ENCODE peak calls at places on chromosomes 11 and 22, in seven cellular contexts. W is H54, N is astrocyte of the spinal cord, G is left ventricle myocardium superior, X is psoas muscle, Y is T-helper 2 cell, M is cardiac muscle cell. C is an unnamed sample.

GRCh38 chr11:19963697-19964340 is 196.5 kb downstream of the DBX1 start:
- DNase-seq in W (no peak), N (peak; percentile 36), G (no peak), X (no peak), Y (peak; percentile 62), M (no peak), C (no peak)

GRCh38 chr11:118343981-118344521 is at the start of gene CD3G:
- DNase-seq in W (no peak), N (no peak), G (no peak), X (no peak), Y (peak; percentile 90), M (no peak), C (no peak)

GRCh38 chr11:34150494-34151151 is 45.2 kb downstream of the NAT10 start:
- DNase-seq in W (no peak), N (no peak), G (no peak), X (no peak), Y (no peak), M (no peak), C (no peak)

GRCh38 chr11:102783016-102783415 is 2.6 kb upstream of the MMP10 start:
- DNase-seq in W (no peak), N (no peak), G (no peak), X (no peak), Y (no peak), M (no peak), C (no peak)

GRCh38 chr11:126417463-126417862 is 62.0 kb downstream of the ST3GAL4 start:
- DNase-seq in W (no peak), N (no peak), G (no peak), X (no peak), Y (no peak), M (no peak), C (no peak)

GRCh38 chr11:29184939-29185890 is 831.6 kb downstream of the KCNA4 start:
- DNase-seq in W (peak; percentile 27), N (peak; percentile 96), G (no peak), X (no peak), Y (no peak), M (no peak), C (no peak)

GRCh38 chr11:118605116-118605867 is 2.1 kb upstream of the PHLDB1 start:
- DNase-seq in W (no peak), N (peak; percentile 82), G (peak; percentile 77), X (peak; percentile 80), Y (no peak), M (peak; percentile 75), C (no peak)

GRCh38 chr11:70040452-70040851 is 37.7 kb upstream of the ANO1 start:
- DNase-seq in W (no peak), N (no peak), G (no peak), X (no peak), Y (no peak), M (no peak), C (no peak)

GRCh38 chr11:82782825-82783374 is 49.2 kb upstream of the FAM181B start:
- DNase-seq in W (no peak), N (no peak), G (no peak), X (no peak), Y (no peak), M (no peak), C (no peak)

GRCh38 chr22:40345801-40346177 is 511 bp upstream of the ADSL start:
- DNase-seq in W (peak; percentile 6), N (no peak), G (peak; percentile 49), X (no peak), Y (peak; percentile 77), M (peak; percentile 47), C (peak; percentile 48)

GRCh38 chr22:39959640-39960447 is at the start of gene TMA7B:
- DNase-seq in W (peak; percentile 38), N (peak; percentile 69), G (no peak), X (no peak), Y (peak; percentile 51), M (no peak), C (no peak)

C was measured in T47D.